ENCODE peak calls at places on chromosomes 4 and X, in six cellular contexts. T is GM12878, A is A549, P is K562, D is HepG2, F is endothelial cell of umbilical vein. U is an unnamed sample.

GRCh38 chr4:123536225-123536624 is 139.6 kb downstream of the SPRY1 start:
- DNase-seq in T (no peak), A (no peak), P (no peak), D (no peak), F (no peak), U (peak)

GRCh38 chr4:109816082-109816442 is 500 bp downstream of the GAR1 start:
- DNase-seq in T (no peak), A (no peak), P (peak), D (no peak), F (no peak), U (peak)

GRCh38 chrX:103927030-103927429 is 35.4 kb upstream of the TMSB15B start:
- DNase-seq in T (no peak), A (no peak), P (no peak), D (no peak), F (no peak), U (no peak)

GRCh38 chrX:13646154-13646549 is 6.8 kb upstream of the TCEANC start:
- DNase-seq in T (no peak), A (peak), P (peak), D (peak), F (peak), U (peak)

GRCh38 chrX:31268359-31268758 is 196.5 kb upstream of the FTHL17 start:
- DNase-seq in T (no peak), A (no peak), P (no peak), D (peak), F (no peak), U (no peak)

GRCh38 chr4:39686997-39687396 is 10.9 kb upstream of the UBE2K start:
- DNase-seq in T (no peak), A (no peak), P (no peak), D (no peak), F (no peak), U (peak)

GRCh38 chr4:186570193-186570996 is 15.0 kb upstream of the MTNR1A start:
- DNase-seq in T (no peak), A (no peak), P (no peak), D (no peak), F (no peak), U (no peak)

GRCh38 chr4:84681488-84682274 is 98.8 kb downstream of the CDS1 start:
- DNase-seq in T (no peak), A (no peak), P (no peak), D (peak), F (peak), U (peak)

GRCh38 chr4:8641931-8642650 is 49.5 kb downstream of the CPZ start:
- DNase-seq in T (no peak), A (no peak), P (no peak), D (no peak), F (no peak), U (no peak)

GRCh38 chr4:1238676-1239000 is 10.3 kb downstream of the CTBP1 start:
- DNase-seq in T (no peak), A (no peak), P (no peak), D (no peak), F (no peak), U (no peak)

GRCh38 chrX:45767021-45767491 is 566.4 kb upstream of the DIPK2B start:
- DNase-seq in T (no peak), A (no peak), P (no peak), D (no peak), F (peak), U (peak)

GRCh38 chr4:17111436-17111835 is 213.0 kb upstream of the LDB2 start:
- DNase-seq in T (no peak), A (no peak), P (no peak), D (no peak), F (no peak), U (no peak)

GRCh38 chr4:119490335-119490734 is 138.3 kb downstream of the PDE5A start:
- DNase-seq in T (no peak), A (no peak), P (no peak), D (no peak), F (peak), U (peak)
- TF ChIP-seq CTCF in T (peak), A (no peak), P (no peak), D (peak), F (peak), U (no peak)

GRCh38 chrX:44093431-44093830 is 120.2 kb upstream of the NDP start:
- DNase-seq in T (no peak), A (no peak), P (no peak), D (no peak), F (no peak), U (no peak)

GRCh38 chrX:44096666-44097065 is 123.5 kb upstream of the NDP start:
- DNase-seq in T (no peak), A (no peak), P (no peak), D (no peak), F (no peak), U (no peak)

GRCh38 chrX:44092778-44093177 is 119.6 kb upstream of the NDP start:
- DNase-seq in T (no peak), A (no peak), P (no peak), D (peak), F (no peak), U (no peak)

GRCh38 chrX:44094821-44095530 is 121.8 kb upstream of the NDP start:
- DNase-seq in T (no peak), A (no peak), P (no peak), D (no peak), F (no peak), U (no peak)
- TF ChIP-seq MYC in T (no peak), A (no peak), P (no peak), D (no peak), F (no peak), U (no peak)

GRCh38 chr4:73018595-73018994 is 50.9 kb downstream of the COX18 start:
- DNase-seq in T (no peak), A (no peak), P (no peak), D (no peak), F (no peak), U (no peak)
- TF ChIP-seq MAX in T (no peak), A (no peak), P (no peak), D (no peak), F (no peak), U (no peak)

GRCh38 chr4:116055857-116056827 is 942.7 kb upstream of the NDST4 start:
- DNase-seq in T (no peak), A (no peak), P (no peak), D (no peak), F (peak), U (peak)
- TF ChIP-seq CTCF in T (no peak), A (peak), P (peak), D (no peak), F (peak), U (no peak)

GRCh38 chr4:53658029-53658428 is 66.7 kb upstream of the LNX1 start:
- DNase-seq in T (no peak), A (no peak), P (no peak), D (no peak), F (no peak), U (no peak)
- TF ChIP-seq MYC in T (no peak), A (no peak), P (no peak), D (no peak), F (no peak), U (no peak)

GRCh38 chr4:2248821-2249261 is 6.9 kb upstream of the HAUS3 start:
- DNase-seq in T (no peak), A (no peak), P (no peak), D (no peak), F (no peak), U (no peak)

GRCh38 chr4:2245787-2246275 is 3.9 kb upstream of the HAUS3 start:
- DNase-seq in T (no peak), A (no peak), P (no peak), D (no peak), F (no peak), U (no peak)

GRCh38 chr4:2246384-2247127 is 4.6 kb upstream of the HAUS3 start:
- DNase-seq in T (no peak), A (no peak), P (no peak), D (no peak), F (no peak), U (no peak)

GRCh38 chr4:2248044-2248780 is 6.3 kb upstream of the HAUS3 start:
- DNase-seq in T (no peak), A (no peak), P (no peak), D (no peak), F (no peak), U (no peak)

GRCh38 chr4:2247128-2248043 is 5.5 kb upstream of the HAUS3 start:
- DNase-seq in T (no peak), A (no peak), P (no peak), D (no peak), F (no peak), U (no peak)
- TF ChIP-seq MAX in T (no peak), A (no peak), P (no peak), D (no peak), F (no peak), U (no peak)

DNA sequence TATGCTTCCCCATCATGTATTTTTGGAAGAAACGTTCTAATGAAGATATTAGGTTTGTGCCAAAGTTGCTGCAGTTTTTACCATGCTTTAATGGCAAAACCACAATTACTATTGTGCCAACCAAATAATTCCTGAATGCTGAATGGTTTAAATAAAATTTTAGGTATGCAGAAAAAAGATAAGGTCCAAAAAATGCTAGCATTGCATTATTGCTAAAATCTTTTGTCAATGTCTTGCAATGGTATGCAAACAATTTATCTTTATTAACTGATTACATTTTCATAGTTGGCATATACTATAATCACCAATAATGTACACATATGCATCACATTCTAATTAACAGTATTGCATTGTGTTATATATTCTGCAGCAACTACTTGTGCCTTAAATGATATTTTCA is 1657.4 kb upstream of the IGFBP7 start:
- DNase-seq in T (no peak), A (no peak), P (no peak), D (no peak), F (no peak), U (no peak)
- TF ChIP-seq CTCF in T (no peak), A (no peak), P (no peak), D (no peak), F (no peak), U (no peak)

GRCh38 chrX:95760356-95760755 is 924.3 kb upstream of the DIAPH2 start:
- DNase-seq in T (no peak), A (no peak), P (no peak), D (no peak), F (no peak), U (peak)

GRCh38 chrX:95754411-95754810 is 930.2 kb upstream of the DIAPH2 start:
- DNase-seq in T (no peak), A (no peak), P (no peak), D (no peak), F (no peak), U (no peak)
- TF ChIP-seq MYC in T (no peak), A (no peak), P (no peak), D (no peak), F (no peak), U (no peak)